ENCODE peak calls at places on chromosomes 6 and 20, in five cellular contexts. One of them, this sample, is unnamed.

GRCh38 chr6:14231546-14232280 is 114.1 kb downstream of the CD83 start:
- DNase-seq in H9: no peak
- DNase-seq in IMR-90: peak
- DNase-seq in neuronal stem cell: no peak
- DNase-seq in mesenchymal stem cell: no peak
- DNase-seq in this sample: no peak

GRCh38 chr6:56232446-56232845 is 14.9 kb downstream of the COL21A1 start:
- DNase-seq in H9: no peak
- DNase-seq in IMR-90: no peak
- DNase-seq in neuronal stem cell: no peak
- DNase-seq in mesenchymal stem cell: no peak
- DNase-seq in this sample: no peak

GRCh38 chr6:49915035-49915434 is 48.7 kb upstream of the CRISP1 start:
- DNase-seq in H9: peak
- DNase-seq in IMR-90: no peak
- DNase-seq in neuronal stem cell: no peak
- DNase-seq in mesenchymal stem cell: no peak
- DNase-seq in this sample: no peak

GRCh38 chr6:149311766-149312165 is 5.7 kb upstream of the TAB2 start:
- DNase-seq in H9: no peak
- DNase-seq in IMR-90: no peak
- DNase-seq in neuronal stem cell: no peak
- DNase-seq in mesenchymal stem cell: no peak
- DNase-seq in this sample: no peak

GRCh38 chr6:158867381-158868121 is 48.4 kb upstream of the EZR start:
- DNase-seq in H9: no peak
- DNase-seq in IMR-90: no peak
- DNase-seq in neuronal stem cell: no peak
- DNase-seq in mesenchymal stem cell: no peak
- DNase-seq in this sample: no peak

GRCh38 chr6:55918639-55919038 is 43.2 kb upstream of the BMP5 start:
- DNase-seq in H9: no peak
- DNase-seq in IMR-90: peak
- DNase-seq in neuronal stem cell: no peak
- DNase-seq in mesenchymal stem cell: no peak
- DNase-seq in this sample: no peak

GRCh38 chr20:50138479-50139393 is 14.8 kb downstream of the PEDS1 start:
- DNase-seq in H9: peak
- DNase-seq in IMR-90: no peak
- DNase-seq in neuronal stem cell: no peak
- DNase-seq in mesenchymal stem cell: no peak
- DNase-seq in this sample: no peak

GRCh38 chr6:20789162-20789561 is 254.9 kb downstream of the CDKAL1 start:
- DNase-seq in H9: no peak
- DNase-seq in IMR-90: peak
- DNase-seq in neuronal stem cell: no peak
- DNase-seq in mesenchymal stem cell: peak
- DNase-seq in this sample: no peak

GRCh38 chr20:32495217-32495565 is 89.9 kb downstream of the NOL4L start:
- DNase-seq in H9: peak
- DNase-seq in IMR-90: no peak
- DNase-seq in neuronal stem cell: no peak
- DNase-seq in mesenchymal stem cell: no peak
- DNase-seq in this sample: no peak

GRCh38 chr20:63682384-63683139 is 13.9 kb upstream of the TNFRSF6B start:
- DNase-seq in H9: no peak
- DNase-seq in IMR-90: peak
- DNase-seq in neuronal stem cell: no peak
- DNase-seq in mesenchymal stem cell: peak
- DNase-seq in this sample: peak

DNA sequence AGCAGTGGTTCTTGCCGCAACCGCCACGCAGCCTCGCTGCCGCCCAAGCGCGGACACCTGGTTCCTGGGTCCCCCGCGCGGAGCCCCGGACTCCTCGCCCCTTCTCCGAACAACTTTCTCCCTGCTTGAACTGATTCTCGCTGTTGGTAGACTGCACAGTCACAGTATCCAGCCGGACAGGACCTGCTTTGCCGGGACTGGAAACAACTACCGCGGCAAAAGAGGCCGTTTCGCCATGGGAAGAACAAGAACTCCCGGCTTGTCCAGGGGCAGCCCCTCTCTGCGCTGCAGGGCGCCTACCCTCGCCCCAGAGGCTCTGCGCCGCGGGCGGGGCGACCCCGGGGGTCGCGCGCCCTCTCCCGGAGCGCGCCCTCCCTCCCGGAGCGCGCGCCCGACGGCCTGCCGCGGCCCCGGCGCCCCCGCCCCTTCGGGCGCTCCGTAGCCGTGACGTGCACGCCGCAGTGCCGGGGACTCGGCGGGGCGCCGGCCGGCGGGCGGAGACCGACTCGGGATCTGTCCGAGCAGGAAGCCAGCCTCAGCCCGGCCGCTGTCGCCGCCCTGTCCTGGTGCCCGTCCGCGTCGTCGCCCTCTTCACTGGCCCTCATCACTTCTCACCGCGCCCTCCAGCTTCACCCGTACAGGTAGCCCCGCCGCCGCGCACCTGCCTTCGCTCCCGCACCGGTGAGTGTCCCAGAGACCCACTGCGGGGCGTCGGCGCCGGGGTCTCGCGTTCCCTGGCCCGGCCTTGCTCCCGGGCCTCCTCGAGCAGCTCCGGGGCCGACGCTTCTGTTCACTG is at the start of gene MYO6:
- DNase-seq in H9: peak
- DNase-seq in IMR-90: peak
- DNase-seq in neuronal stem cell: peak
- DNase-seq in mesenchymal stem cell: peak
- DNase-seq in this sample: peak
- H3K14ac ChIP-seq in H9: peak
- H3K14ac ChIP-seq in IMR-90: peak
- H3K14ac ChIP-seq in neuronal stem cell: peak
- H3K14ac ChIP-seq in mesenchymal stem cell: peak
- H3K14ac ChIP-seq in this sample: peak

GRCh38 chr6:33779895-33780294 is 9.0 kb downstream of the LEMD2 start:
- DNase-seq in H9: no peak
- DNase-seq in IMR-90: no peak
- DNase-seq in neuronal stem cell: no peak
- DNase-seq in mesenchymal stem cell: no peak
- DNase-seq in this sample: no peak
- H4K91ac ChIP-seq in H9: peak
- H4K91ac ChIP-seq in IMR-90: no peak
- H4K91ac ChIP-seq in neuronal stem cell: no peak
- H4K91ac ChIP-seq in mesenchymal stem cell: no peak
- H4K91ac ChIP-seq in this sample: no peak

GRCh38 chr6:133768656-133769295 is 120.1 kb upstream of the TCF21 start:
- DNase-seq in H9: no peak
- DNase-seq in IMR-90: no peak
- DNase-seq in neuronal stem cell: no peak
- DNase-seq in mesenchymal stem cell: peak
- DNase-seq in this sample: no peak

GRCh38 chr6:133761706-133762105 is 127.2 kb upstream of the TCF21 start:
- DNase-seq in H9: no peak
- DNase-seq in IMR-90: peak
- DNase-seq in neuronal stem cell: no peak
- DNase-seq in mesenchymal stem cell: peak
- DNase-seq in this sample: no peak

GRCh38 chr6:133764813-133765208 is 124.1 kb upstream of the TCF21 start:
- DNase-seq in H9: no peak
- DNase-seq in IMR-90: no peak
- DNase-seq in neuronal stem cell: no peak
- DNase-seq in mesenchymal stem cell: no peak
- DNase-seq in this sample: no peak

GRCh38 chr6:133767571-133767970 is 121.3 kb upstream of the TCF21 start:
- DNase-seq in H9: no peak
- DNase-seq in IMR-90: peak
- DNase-seq in neuronal stem cell: no peak
- DNase-seq in mesenchymal stem cell: no peak
- DNase-seq in this sample: no peak

GRCh38 chr6:133764011-133764812 is 124.7 kb upstream of the TCF21 start:
- DNase-seq in H9: no peak
- DNase-seq in IMR-90: peak
- DNase-seq in neuronal stem cell: no peak
- DNase-seq in mesenchymal stem cell: peak
- DNase-seq in this sample: peak
- H3K14ac ChIP-seq in H9: no peak
- H3K14ac ChIP-seq in IMR-90: peak
- H3K14ac ChIP-seq in neuronal stem cell: no peak
- H3K14ac ChIP-seq in mesenchymal stem cell: no peak
- H3K14ac ChIP-seq in this sample: no peak

DNA sequence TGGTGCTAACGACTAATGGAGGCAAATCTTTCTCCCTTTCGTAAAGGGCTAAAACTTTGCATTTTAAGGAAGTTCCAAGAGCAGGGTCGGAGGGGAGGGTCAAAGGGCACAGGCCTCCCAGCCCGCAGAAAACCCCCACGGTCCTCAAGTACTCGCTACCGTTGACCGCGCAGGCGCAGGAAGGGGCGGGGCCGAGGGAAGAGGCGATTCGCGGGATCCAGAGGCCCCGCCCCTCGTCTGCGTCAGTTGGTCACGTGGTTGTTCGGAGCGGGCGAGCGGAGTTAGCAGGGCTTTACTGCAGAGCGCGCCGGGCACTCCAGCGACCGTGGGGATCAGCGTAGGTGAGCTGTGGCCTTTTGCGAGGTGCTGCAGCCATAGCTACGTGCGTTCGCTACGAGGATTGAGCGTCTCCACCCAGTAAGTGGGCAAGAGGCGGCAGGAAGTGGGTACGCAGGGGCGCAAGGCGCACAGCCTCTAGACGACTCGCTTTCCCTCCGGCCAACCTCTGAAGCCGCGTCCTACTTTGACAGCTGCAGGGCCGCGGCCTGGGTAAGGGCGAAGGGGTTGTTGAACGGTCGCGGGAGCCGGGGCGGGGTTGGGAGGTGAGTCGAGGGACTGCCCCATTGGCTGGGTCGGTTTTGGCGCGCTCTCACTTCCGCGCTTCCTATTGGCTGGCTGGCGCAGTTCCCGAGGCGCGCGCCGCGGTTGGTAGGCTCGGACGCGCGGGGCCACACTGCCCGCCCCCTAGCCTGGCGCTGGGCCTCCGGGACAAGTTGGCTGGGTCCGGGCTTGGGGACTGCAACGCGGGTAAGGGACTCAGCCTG is at the start of gene GMNN:
- DNase-seq in H9: peak
- DNase-seq in IMR-90: peak
- DNase-seq in neuronal stem cell: peak
- DNase-seq in mesenchymal stem cell: peak
- DNase-seq in this sample: peak
- H4K91ac ChIP-seq in H9: peak
- H4K91ac ChIP-seq in IMR-90: peak
- H4K91ac ChIP-seq in neuronal stem cell: peak
- H4K91ac ChIP-seq in mesenchymal stem cell: peak
- H4K91ac ChIP-seq in this sample: peak

GRCh38 chr6:73520688-73521350 is at the start of gene EEF1A1:
- DNase-seq in H9: peak
- DNase-seq in IMR-90: peak
- DNase-seq in neuronal stem cell: peak
- DNase-seq in mesenchymal stem cell: peak
- DNase-seq in this sample: peak
- H3K14ac ChIP-seq in H9: peak
- H3K14ac ChIP-seq in IMR-90: peak
- H3K14ac ChIP-seq in neuronal stem cell: peak
- H3K14ac ChIP-seq in mesenchymal stem cell: peak
- H3K14ac ChIP-seq in this sample: peak

DNA sequence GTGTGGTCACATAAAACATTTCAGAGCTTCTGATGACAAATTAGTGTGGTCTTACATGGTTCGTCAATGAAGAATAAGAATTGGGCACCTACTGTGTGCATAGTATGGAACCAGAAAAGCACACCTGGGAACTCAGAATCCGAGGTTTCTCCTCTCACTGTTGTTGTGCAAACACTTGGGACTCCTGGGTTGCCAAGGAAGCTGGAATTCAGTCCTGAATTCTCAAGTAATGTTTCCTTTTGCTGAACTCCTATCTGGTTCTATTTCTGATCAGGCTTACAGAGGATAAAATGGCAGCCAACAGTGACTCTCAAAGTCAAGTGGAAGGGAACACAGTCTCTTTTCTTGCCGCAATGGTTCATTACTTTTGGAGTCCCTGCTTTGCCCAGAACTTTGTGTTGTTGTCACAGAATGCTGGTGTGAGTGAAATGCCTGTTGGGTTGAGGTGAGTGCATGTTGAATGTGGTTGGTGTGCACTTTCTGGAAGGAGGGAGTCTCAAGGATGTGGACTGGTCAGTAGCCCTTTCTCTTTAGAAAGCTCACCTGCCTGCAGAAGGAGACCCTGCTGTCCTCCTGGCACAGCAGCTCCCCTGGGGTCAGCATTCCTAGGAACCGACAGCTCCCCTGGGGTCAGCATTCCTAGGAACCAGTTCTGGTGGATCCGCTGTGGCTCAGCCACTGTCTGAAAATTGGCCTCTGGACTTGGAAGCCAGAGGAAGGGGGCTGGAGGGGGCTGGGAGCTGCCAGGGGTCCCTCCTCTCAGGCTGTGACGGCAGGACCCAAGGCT is 1.4 kb downstream of the UNC93A start:
- DNase-seq in H9: no peak
- DNase-seq in IMR-90: no peak
- DNase-seq in neuronal stem cell: no peak
- DNase-seq in mesenchymal stem cell: no peak
- DNase-seq in this sample: no peak
- H4K91ac ChIP-seq in H9: no peak
- H4K91ac ChIP-seq in IMR-90: no peak
- H4K91ac ChIP-seq in neuronal stem cell: no peak
- H4K91ac ChIP-seq in mesenchymal stem cell: no peak
- H4K91ac ChIP-seq in this sample: peak

DNA sequence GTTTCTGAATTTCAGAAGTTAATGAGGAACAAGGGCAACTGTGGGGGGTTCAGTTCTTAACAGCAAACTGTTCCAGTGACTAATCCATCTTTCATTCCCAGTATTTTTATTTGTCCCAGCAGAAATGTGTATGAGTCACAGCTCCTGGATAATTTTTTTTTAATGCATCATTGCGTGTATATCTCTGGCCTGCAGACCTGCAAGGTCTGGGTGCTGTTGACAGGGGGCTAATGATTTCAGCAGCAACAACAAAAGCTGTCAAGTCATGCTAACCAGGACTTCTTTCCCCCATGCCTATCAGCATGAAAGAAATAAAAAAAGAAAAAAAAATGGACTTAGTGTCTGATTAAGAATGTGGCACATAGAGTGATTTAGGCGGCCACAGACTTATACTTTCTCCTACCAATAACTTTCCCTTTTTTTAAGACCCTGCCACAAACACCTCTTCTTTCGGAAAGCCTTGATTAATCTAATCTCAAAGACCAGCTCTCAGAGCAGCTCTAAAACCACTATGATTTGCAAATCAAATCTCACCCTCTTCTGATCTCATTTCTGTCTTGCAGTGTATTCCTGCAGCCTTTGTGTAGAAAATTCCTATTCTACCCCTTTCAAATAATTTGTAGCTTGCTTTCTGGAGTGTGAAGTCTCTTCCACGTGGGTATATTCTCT is 14.2 kb upstream of the PREX1 start:
- DNase-seq in H9: no peak
- DNase-seq in IMR-90: peak
- DNase-seq in neuronal stem cell: no peak
- DNase-seq in mesenchymal stem cell: peak
- DNase-seq in this sample: no peak
- H3K14ac ChIP-seq in H9: no peak
- H3K14ac ChIP-seq in IMR-90: no peak
- H3K14ac ChIP-seq in neuronal stem cell: no peak
- H3K14ac ChIP-seq in mesenchymal stem cell: no peak
- H3K14ac ChIP-seq in this sample: no peak